ENCODE peak calls at places on chromosomes 2 and 18, in eight cellular contexts. One of them, this sample, is unnamed.

GRCh38 chr2:227453810-227454209 is 18.1 kb upstream of the AGFG1 start:
- DNase-seq in WERI-Rb-1: no peak
- DNase-seq in fibroblast of pulmonary artery: no peak
- DNase-seq in BJ: no peak
- DNase-seq in upper lobe of right lung: no peak
- DNase-seq in astrocyte of the spinal cord: no peak
- DNase-seq in AG04449: no peak
- DNase-seq in left lung: no peak
- DNase-seq in this sample: no peak

GRCh38 chr18:62781893-62782292 is 66.6 kb downstream of the PHLPP1 start:
- DNase-seq in WERI-Rb-1: no peak
- DNase-seq in fibroblast of pulmonary artery: peak
- DNase-seq in BJ: peak
- DNase-seq in upper lobe of right lung: no peak
- DNase-seq in astrocyte of the spinal cord: peak
- DNase-seq in AG04449: peak
- DNase-seq in left lung: no peak
- DNase-seq in this sample: peak

GRCh38 chr2:114316532-114317300 is 125.7 kb upstream of the DPP10 start:
- DNase-seq in WERI-Rb-1: no peak
- DNase-seq in fibroblast of pulmonary artery: no peak
- DNase-seq in BJ: no peak
- DNase-seq in upper lobe of right lung: no peak
- DNase-seq in astrocyte of the spinal cord: no peak
- DNase-seq in AG04449: no peak
- DNase-seq in left lung: no peak
- DNase-seq in this sample: no peak

GRCh38 chr2:189350515-189351209 is 90.6 kb upstream of the WDR75 start:
- DNase-seq in WERI-Rb-1: no peak
- DNase-seq in fibroblast of pulmonary artery: peak
- DNase-seq in BJ: peak
- DNase-seq in upper lobe of right lung: no peak
- DNase-seq in astrocyte of the spinal cord: peak
- DNase-seq in AG04449: peak
- DNase-seq in left lung: no peak
- DNase-seq in this sample: no peak

GRCh38 chr2:240013343-240013742 is 11.8 kb downstream of the NDUFA10 start:
- DNase-seq in WERI-Rb-1: no peak
- DNase-seq in fibroblast of pulmonary artery: peak
- DNase-seq in BJ: no peak
- DNase-seq in upper lobe of right lung: no peak
- DNase-seq in astrocyte of the spinal cord: peak
- DNase-seq in AG04449: no peak
- DNase-seq in left lung: no peak
- DNase-seq in this sample: no peak

GRCh38 chr2:3223080-3223923 is 154.3 kb downstream of the EIPR1 start:
- DNase-seq in WERI-Rb-1: no peak
- DNase-seq in fibroblast of pulmonary artery: peak
- DNase-seq in BJ: no peak
- DNase-seq in upper lobe of right lung: no peak
- DNase-seq in astrocyte of the spinal cord: peak
- DNase-seq in AG04449: no peak
- DNase-seq in left lung: no peak
- DNase-seq in this sample: no peak

GRCh38 chr2:41716497-41716896 is 331.3 kb upstream of the PKDCC start:
- DNase-seq in WERI-Rb-1: no peak
- DNase-seq in fibroblast of pulmonary artery: no peak
- DNase-seq in BJ: no peak
- DNase-seq in upper lobe of right lung: no peak
- DNase-seq in astrocyte of the spinal cord: no peak
- DNase-seq in AG04449: no peak
- DNase-seq in left lung: no peak
- DNase-seq in this sample: no peak

GRCh38 chr2:19336781-19337180 is 21.6 kb downstream of the OSR1 start:
- DNase-seq in WERI-Rb-1: no peak
- DNase-seq in fibroblast of pulmonary artery: no peak
- DNase-seq in BJ: no peak
- DNase-seq in upper lobe of right lung: no peak
- DNase-seq in astrocyte of the spinal cord: no peak
- DNase-seq in AG04449: no peak
- DNase-seq in left lung: no peak
- DNase-seq in this sample: no peak

GRCh38 chr2:109470121-109470921 is 143.4 kb downstream of the SEPTIN10 start:
- DNase-seq in WERI-Rb-1: no peak
- DNase-seq in fibroblast of pulmonary artery: peak
- DNase-seq in BJ: peak
- DNase-seq in upper lobe of right lung: no peak
- DNase-seq in astrocyte of the spinal cord: peak
- DNase-seq in AG04449: no peak
- DNase-seq in left lung: no peak
- DNase-seq in this sample: no peak

GRCh38 chr2:107545851-107546250 is 280.8 kb upstream of the RGPD4 start:
- DNase-seq in WERI-Rb-1: no peak
- DNase-seq in fibroblast of pulmonary artery: no peak
- DNase-seq in BJ: no peak
- DNase-seq in upper lobe of right lung: no peak
- DNase-seq in astrocyte of the spinal cord: no peak
- DNase-seq in AG04449: no peak
- DNase-seq in left lung: no peak
- DNase-seq in this sample: no peak

GRCh38 chr2:84022810-84023431 is 436.2 kb downstream of the SUCLG1 start:
- DNase-seq in WERI-Rb-1: peak
- DNase-seq in fibroblast of pulmonary artery: peak
- DNase-seq in BJ: peak
- DNase-seq in upper lobe of right lung: no peak
- DNase-seq in astrocyte of the spinal cord: peak
- DNase-seq in AG04449: peak
- DNase-seq in left lung: no peak
- DNase-seq in this sample: peak

GRCh38 chr2:238461491-238461890 is 34.8 kb downstream of the ASB1 start:
- DNase-seq in WERI-Rb-1: no peak
- DNase-seq in fibroblast of pulmonary artery: no peak
- DNase-seq in BJ: no peak
- DNase-seq in upper lobe of right lung: no peak
- DNase-seq in astrocyte of the spinal cord: no peak
- DNase-seq in AG04449: no peak
- DNase-seq in left lung: no peak
- DNase-seq in this sample: no peak

GRCh38 chr2:221423212-221423804 is 148.8 kb downstream of the EPHA4 start:
- DNase-seq in WERI-Rb-1: no peak
- DNase-seq in fibroblast of pulmonary artery: peak
- DNase-seq in BJ: no peak
- DNase-seq in upper lobe of right lung: no peak
- DNase-seq in astrocyte of the spinal cord: peak
- DNase-seq in AG04449: no peak
- DNase-seq in left lung: no peak
- DNase-seq in this sample: no peak

GRCh38 chr2:30305235-30305634 is 73.9 kb downstream of the LBH start:
- DNase-seq in WERI-Rb-1: no peak
- DNase-seq in fibroblast of pulmonary artery: peak
- DNase-seq in BJ: no peak
- DNase-seq in upper lobe of right lung: no peak
- DNase-seq in astrocyte of the spinal cord: peak
- DNase-seq in AG04449: no peak
- DNase-seq in left lung: no peak
- DNase-seq in this sample: no peak

GRCh38 chr2:112912403-112912802 is 1.4 kb downstream of the IL37 start:
- DNase-seq in WERI-Rb-1: no peak
- DNase-seq in fibroblast of pulmonary artery: no peak
- DNase-seq in BJ: no peak
- DNase-seq in upper lobe of right lung: no peak
- DNase-seq in astrocyte of the spinal cord: no peak
- DNase-seq in AG04449: no peak
- DNase-seq in left lung: no peak
- DNase-seq in this sample: no peak

GRCh38 chr2:88481937-88482336 is 29.4 kb upstream of the FOXI3 start:
- DNase-seq in WERI-Rb-1: no peak
- DNase-seq in fibroblast of pulmonary artery: peak
- DNase-seq in BJ: no peak
- DNase-seq in upper lobe of right lung: no peak
- DNase-seq in astrocyte of the spinal cord: peak
- DNase-seq in AG04449: no peak
- DNase-seq in left lung: no peak
- DNase-seq in this sample: peak

GRCh38 chr2:5479265-5479928 is 212.8 kb upstream of the SOX11 start:
- DNase-seq in WERI-Rb-1: no peak
- DNase-seq in fibroblast of pulmonary artery: no peak
- DNase-seq in BJ: no peak
- DNase-seq in upper lobe of right lung: no peak
- DNase-seq in astrocyte of the spinal cord: no peak
- DNase-seq in AG04449: no peak
- DNase-seq in left lung: no peak
- DNase-seq in this sample: no peak

GRCh38 chr2:40113272-40113671 is 334.2 kb upstream of the THUMPD2 start:
- DNase-seq in WERI-Rb-1: no peak
- DNase-seq in fibroblast of pulmonary artery: no peak
- DNase-seq in BJ: peak
- DNase-seq in upper lobe of right lung: no peak
- DNase-seq in astrocyte of the spinal cord: peak
- DNase-seq in AG04449: no peak
- DNase-seq in left lung: no peak
- DNase-seq in this sample: no peak

GRCh38 chr2:227761734-227762476 is 16.2 kb downstream of the SCYGR8 start:
- DNase-seq in WERI-Rb-1: no peak
- DNase-seq in fibroblast of pulmonary artery: no peak
- DNase-seq in BJ: peak
- DNase-seq in upper lobe of right lung: no peak
- DNase-seq in astrocyte of the spinal cord: no peak
- DNase-seq in AG04449: peak
- DNase-seq in left lung: no peak
- DNase-seq in this sample: no peak

GRCh38 chr2:30147196-30147714 is 448 bp downstream of the YPEL5 start:
- DNase-seq in WERI-Rb-1: no peak
- DNase-seq in fibroblast of pulmonary artery: no peak
- DNase-seq in BJ: no peak
- DNase-seq in upper lobe of right lung: peak
- DNase-seq in astrocyte of the spinal cord: peak
- DNase-seq in AG04449: no peak
- DNase-seq in left lung: peak
- DNase-seq in this sample: no peak

GRCh38 chr2:37672104-37672869 is 845 bp upstream of the CDC42EP3 start:
- DNase-seq in WERI-Rb-1: peak
- DNase-seq in fibroblast of pulmonary artery: peak
- DNase-seq in BJ: peak
- DNase-seq in upper lobe of right lung: peak
- DNase-seq in astrocyte of the spinal cord: peak
- DNase-seq in AG04449: peak
- DNase-seq in left lung: peak
- DNase-seq in this sample: no peak

GRCh38 chr18:53380063-53380639 is 844.3 kb downstream of the MBD2 start:
- DNase-seq in WERI-Rb-1: no peak
- DNase-seq in fibroblast of pulmonary artery: peak
- DNase-seq in BJ: no peak
- DNase-seq in upper lobe of right lung: no peak
- DNase-seq in astrocyte of the spinal cord: peak
- DNase-seq in AG04449: peak
- DNase-seq in left lung: no peak
- DNase-seq in this sample: peak
- TF ChIP-seq CTCF in WERI-Rb-1: peak
- TF ChIP-seq CTCF in fibroblast of pulmonary artery: peak
- TF ChIP-seq CTCF in BJ: peak
- TF ChIP-seq CTCF in upper lobe of right lung: peak
- TF ChIP-seq CTCF in astrocyte of the spinal cord: peak
- TF ChIP-seq CTCF in AG04449: peak
- TF ChIP-seq CTCF in left lung: peak
- TF ChIP-seq CTCF in this sample: peak

GRCh38 chr2:201185863-201186262 is 2.9 kb downstream of the CASP10 start:
- DNase-seq in WERI-Rb-1: no peak
- DNase-seq in fibroblast of pulmonary artery: no peak
- DNase-seq in BJ: no peak
- DNase-seq in upper lobe of right lung: no peak
- DNase-seq in astrocyte of the spinal cord: no peak
- DNase-seq in AG04449: no peak
- DNase-seq in left lung: no peak
- DNase-seq in this sample: no peak
- H3K4me3 ChIP-seq in WERI-Rb-1: no peak
- H3K4me3 ChIP-seq in fibroblast of pulmonary artery: no peak
- H3K4me3 ChIP-seq in BJ: no peak
- H3K4me3 ChIP-seq in upper lobe of right lung: peak
- H3K4me3 ChIP-seq in astrocyte of the spinal cord: no peak
- H3K4me3 ChIP-seq in AG04449: no peak
- H3K4me3 ChIP-seq in left lung: peak
- H3K4me3 ChIP-seq in this sample: no peak

GRCh38 chr2:222916229-222917197 is 55.7 kb downstream of the ACSL3 start:
- DNase-seq in WERI-Rb-1: no peak
- DNase-seq in fibroblast of pulmonary artery: no peak
- DNase-seq in BJ: no peak
- DNase-seq in upper lobe of right lung: no peak
- DNase-seq in astrocyte of the spinal cord: no peak
- DNase-seq in AG04449: no peak
- DNase-seq in left lung: no peak
- DNase-seq in this sample: no peak

GRCh38 chr2:222912117-222912516 is 51.3 kb downstream of the ACSL3 start:
- DNase-seq in WERI-Rb-1: no peak
- DNase-seq in fibroblast of pulmonary artery: peak
- DNase-seq in BJ: no peak
- DNase-seq in upper lobe of right lung: no peak
- DNase-seq in astrocyte of the spinal cord: no peak
- DNase-seq in AG04449: no peak
- DNase-seq in left lung: no peak
- DNase-seq in this sample: no peak

GRCh38 chr2:222919841-222920609 is 59.2 kb downstream of the ACSL3 start:
- DNase-seq in WERI-Rb-1: no peak
- DNase-seq in fibroblast of pulmonary artery: peak
- DNase-seq in BJ: peak
- DNase-seq in upper lobe of right lung: no peak
- DNase-seq in astrocyte of the spinal cord: peak
- DNase-seq in AG04449: peak
- DNase-seq in left lung: no peak
- DNase-seq in this sample: no peak

GRCh38 chr2:222912776-222913175 is 51.9 kb downstream of the ACSL3 start:
- DNase-seq in WERI-Rb-1: no peak
- DNase-seq in fibroblast of pulmonary artery: no peak
- DNase-seq in BJ: no peak
- DNase-seq in upper lobe of right lung: no peak
- DNase-seq in astrocyte of the spinal cord: no peak
- DNase-seq in AG04449: no peak
- DNase-seq in left lung: no peak
- DNase-seq in this sample: no peak

GRCh38 chr2:222915092-222915957 is 54.5 kb downstream of the ACSL3 start:
- DNase-seq in WERI-Rb-1: no peak
- DNase-seq in fibroblast of pulmonary artery: peak
- DNase-seq in BJ: no peak
- DNase-seq in upper lobe of right lung: no peak
- DNase-seq in astrocyte of the spinal cord: peak
- DNase-seq in AG04449: no peak
- DNase-seq in left lung: no peak
- DNase-seq in this sample: peak
- TF ChIP-seq CTCF in WERI-Rb-1: no peak
- TF ChIP-seq CTCF in fibroblast of pulmonary artery: peak
- TF ChIP-seq CTCF in BJ: peak
- TF ChIP-seq CTCF in upper lobe of right lung: peak
- TF ChIP-seq CTCF in astrocyte of the spinal cord: peak
- TF ChIP-seq CTCF in AG04449: peak
- TF ChIP-seq CTCF in left lung: peak
- TF ChIP-seq CTCF in this sample: peak

DNA sequence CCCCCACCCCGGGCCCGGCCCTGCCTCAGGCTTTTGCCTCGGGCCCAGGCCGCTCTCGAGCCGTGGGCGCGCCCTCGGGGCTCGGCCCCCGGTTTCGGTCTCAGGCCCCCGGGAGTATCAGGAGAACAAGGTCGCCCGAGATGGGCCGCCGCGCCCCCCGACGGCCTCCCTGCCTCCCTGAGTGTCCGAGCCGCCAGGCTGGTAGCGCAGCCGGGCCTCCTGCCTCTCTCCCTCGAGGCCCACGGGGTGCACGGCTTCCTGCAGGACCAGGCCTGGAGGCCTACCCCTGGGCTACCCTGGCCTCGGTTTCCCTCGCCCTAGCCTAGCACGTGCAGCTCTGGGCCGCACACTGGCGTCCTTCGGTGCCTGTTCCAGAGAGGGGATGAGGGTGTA is 8.4 kb downstream of the GBX2 start:
- DNase-seq in WERI-Rb-1: no peak
- DNase-seq in fibroblast of pulmonary artery: no peak
- DNase-seq in BJ: no peak
- DNase-seq in upper lobe of right lung: peak
- DNase-seq in astrocyte of the spinal cord: no peak
- DNase-seq in AG04449: no peak
- DNase-seq in left lung: no peak
- DNase-seq in this sample: no peak
- H3K4me3 ChIP-seq in WERI-Rb-1: peak
- H3K4me3 ChIP-seq in fibroblast of pulmonary artery: no peak
- H3K4me3 ChIP-seq in BJ: no peak
- H3K4me3 ChIP-seq in upper lobe of right lung: no peak
- H3K4me3 ChIP-seq in astrocyte of the spinal cord: no peak
- H3K4me3 ChIP-seq in AG04449: no peak
- H3K4me3 ChIP-seq in left lung: no peak
- H3K4me3 ChIP-seq in this sample: no peak